ENCODE peak calls at places on chromosomes 5 and 9, in nine cellular contexts. One of them, this sample, is unnamed.
A peak's percentile ranks its signal among the peaks of the same experiment; 100 is the strongest.

GRCh38 chr9:125655074-125655633 is 51.9 kb downstream of the MAPKAP1 start:
- DNase-seq in A549: no peak
- DNase-seq in body of pancreas: no peak
- DNase-seq in breast epithelium: no peak
- DNase-seq in heart left ventricle: no peak
- DNase-seq in upper lobe of left lung: no peak
- DNase-seq in sigmoid colon: no peak
- DNase-seq in GM12878: no peak
- DNase-seq in IMR-90: no peak
- DNase-seq in this sample: no peak

GRCh38 chr5:151158287-151158661 is 695 bp upstream of the ANXA6 start:
- DNase-seq in A549: no peak
- DNase-seq in body of pancreas: peak; percentile 35
- DNase-seq in breast epithelium: no peak
- DNase-seq in heart left ventricle: no peak
- DNase-seq in upper lobe of left lung: no peak
- DNase-seq in sigmoid colon: no peak
- DNase-seq in GM12878: no peak
- DNase-seq in IMR-90: no peak
- DNase-seq in this sample: peak; percentile 38

GRCh38 chr5:122163151-122164069 is 34.1 kb downstream of the ZNF474 start:
- DNase-seq in A549: peak; percentile 49
- DNase-seq in body of pancreas: no peak
- DNase-seq in breast epithelium: no peak
- DNase-seq in heart left ventricle: no peak
- DNase-seq in upper lobe of left lung: no peak
- DNase-seq in sigmoid colon: no peak
- DNase-seq in GM12878: no peak
- DNase-seq in IMR-90: peak; percentile 95
- DNase-seq in this sample: peak; percentile 20

GRCh38 chr5:141615991-141616715 is 2.6 kb downstream of the DIAPH1 start:
- DNase-seq in A549: no peak
- DNase-seq in body of pancreas: no peak
- DNase-seq in breast epithelium: no peak
- DNase-seq in heart left ventricle: no peak
- DNase-seq in upper lobe of left lung: no peak
- DNase-seq in sigmoid colon: no peak
- DNase-seq in GM12878: no peak
- DNase-seq in IMR-90: no peak
- DNase-seq in this sample: no peak

GRCh38 chr9:136590788-136591187 is 44.9 kb upstream of the NOTCH1 start:
- DNase-seq in A549: no peak
- DNase-seq in body of pancreas: no peak
- DNase-seq in breast epithelium: no peak
- DNase-seq in heart left ventricle: peak; percentile 55
- DNase-seq in upper lobe of left lung: no peak
- DNase-seq in sigmoid colon: no peak
- DNase-seq in GM12878: no peak
- DNase-seq in IMR-90: no peak
- DNase-seq in this sample: no peak

GRCh38 chr9:116490321-116490720 is 196.8 kb upstream of the TRIM32 start:
- DNase-seq in A549: no peak
- DNase-seq in body of pancreas: no peak
- DNase-seq in breast epithelium: no peak
- DNase-seq in heart left ventricle: no peak
- DNase-seq in upper lobe of left lung: no peak
- DNase-seq in sigmoid colon: no peak
- DNase-seq in GM12878: no peak
- DNase-seq in IMR-90: peak; percentile 34
- DNase-seq in this sample: no peak

GRCh38 chr5:85929713-85930112 is 688.0 kb upstream of the COX7C start:
- DNase-seq in A549: no peak
- DNase-seq in body of pancreas: no peak
- DNase-seq in breast epithelium: no peak
- DNase-seq in heart left ventricle: no peak
- DNase-seq in upper lobe of left lung: no peak
- DNase-seq in sigmoid colon: no peak
- DNase-seq in GM12878: no peak
- DNase-seq in IMR-90: no peak
- DNase-seq in this sample: no peak

GRCh38 chr9:127700594-127701255 is 6.1 kb upstream of the CFAP157 start:
- DNase-seq in A549: no peak
- DNase-seq in body of pancreas: peak; percentile 67
- DNase-seq in breast epithelium: no peak
- DNase-seq in heart left ventricle: no peak
- DNase-seq in upper lobe of left lung: no peak
- DNase-seq in sigmoid colon: no peak
- DNase-seq in GM12878: no peak
- DNase-seq in IMR-90: no peak
- DNase-seq in this sample: no peak

GRCh38 chr9:99666571-99666970 is 155.1 kb upstream of the NR4A3 start:
- DNase-seq in A549: no peak
- DNase-seq in body of pancreas: no peak
- DNase-seq in breast epithelium: no peak
- DNase-seq in heart left ventricle: no peak
- DNase-seq in upper lobe of left lung: no peak
- DNase-seq in sigmoid colon: no peak
- DNase-seq in GM12878: peak; percentile 16
- DNase-seq in IMR-90: no peak
- DNase-seq in this sample: no peak

GRCh38 chr9:74770508-74771261 is 117.0 kb downstream of the TRPM6 start:
- DNase-seq in A549: peak; percentile 81
- DNase-seq in body of pancreas: peak; percentile 36
- DNase-seq in breast epithelium: no peak
- DNase-seq in heart left ventricle: no peak
- DNase-seq in upper lobe of left lung: peak; percentile 70
- DNase-seq in sigmoid colon: no peak
- DNase-seq in GM12878: no peak
- DNase-seq in IMR-90: no peak
- DNase-seq in this sample: no peak

GRCh38 chr5:68922172-68922987 is 171.4 kb upstream of the SLC30A5 start:
- DNase-seq in A549: no peak
- DNase-seq in body of pancreas: no peak
- DNase-seq in breast epithelium: no peak
- DNase-seq in heart left ventricle: no peak
- DNase-seq in upper lobe of left lung: no peak
- DNase-seq in sigmoid colon: no peak
- DNase-seq in GM12878: no peak
- DNase-seq in IMR-90: no peak
- DNase-seq in this sample: no peak

GRCh38 chr5:128826290-128826689 is 139.0 kb upstream of the SLC27A6 start:
- DNase-seq in A549: no peak
- DNase-seq in body of pancreas: no peak
- DNase-seq in breast epithelium: no peak
- DNase-seq in heart left ventricle: no peak
- DNase-seq in upper lobe of left lung: no peak
- DNase-seq in sigmoid colon: no peak
- DNase-seq in GM12878: no peak
- DNase-seq in IMR-90: no peak
- DNase-seq in this sample: no peak
- TF ChIP-seq POLR2A in A549: no peak
- TF ChIP-seq POLR2A in body of pancreas: no peak
- TF ChIP-seq POLR2A in breast epithelium: no peak
- TF ChIP-seq POLR2A in heart left ventricle: no peak
- TF ChIP-seq POLR2A in upper lobe of left lung: no peak
- TF ChIP-seq POLR2A in sigmoid colon: no peak
- TF ChIP-seq POLR2A in GM12878: no peak
- TF ChIP-seq POLR2A in IMR-90: no peak
- TF ChIP-seq POLR2A in this sample: no peak

GRCh38 chr5:14956423-14957046 is 85.0 kb upstream of the ANKH start:
- DNase-seq in A549: no peak
- DNase-seq in body of pancreas: no peak
- DNase-seq in breast epithelium: no peak
- DNase-seq in heart left ventricle: no peak
- DNase-seq in upper lobe of left lung: no peak
- DNase-seq in sigmoid colon: no peak
- DNase-seq in GM12878: no peak
- DNase-seq in IMR-90: no peak
- DNase-seq in this sample: no peak
- H3K4me3 ChIP-seq in A549: no peak overlapping the region
- H3K4me3 ChIP-seq in body of pancreas: no peak overlapping the region
- H3K4me3 ChIP-seq in breast epithelium: no peak overlapping the region
- H3K4me3 ChIP-seq in heart left ventricle: no peak overlapping the region
- H3K4me3 ChIP-seq in upper lobe of left lung: no peak overlapping the region
- H3K4me3 ChIP-seq in sigmoid colon: no peak overlapping the region
- H3K4me3 ChIP-seq in GM12878: no peak overlapping the region
- H3K4me3 ChIP-seq in IMR-90: no peak overlapping the region
- H3K4me3 ChIP-seq in this sample: no peak overlapping the region

DNA sequence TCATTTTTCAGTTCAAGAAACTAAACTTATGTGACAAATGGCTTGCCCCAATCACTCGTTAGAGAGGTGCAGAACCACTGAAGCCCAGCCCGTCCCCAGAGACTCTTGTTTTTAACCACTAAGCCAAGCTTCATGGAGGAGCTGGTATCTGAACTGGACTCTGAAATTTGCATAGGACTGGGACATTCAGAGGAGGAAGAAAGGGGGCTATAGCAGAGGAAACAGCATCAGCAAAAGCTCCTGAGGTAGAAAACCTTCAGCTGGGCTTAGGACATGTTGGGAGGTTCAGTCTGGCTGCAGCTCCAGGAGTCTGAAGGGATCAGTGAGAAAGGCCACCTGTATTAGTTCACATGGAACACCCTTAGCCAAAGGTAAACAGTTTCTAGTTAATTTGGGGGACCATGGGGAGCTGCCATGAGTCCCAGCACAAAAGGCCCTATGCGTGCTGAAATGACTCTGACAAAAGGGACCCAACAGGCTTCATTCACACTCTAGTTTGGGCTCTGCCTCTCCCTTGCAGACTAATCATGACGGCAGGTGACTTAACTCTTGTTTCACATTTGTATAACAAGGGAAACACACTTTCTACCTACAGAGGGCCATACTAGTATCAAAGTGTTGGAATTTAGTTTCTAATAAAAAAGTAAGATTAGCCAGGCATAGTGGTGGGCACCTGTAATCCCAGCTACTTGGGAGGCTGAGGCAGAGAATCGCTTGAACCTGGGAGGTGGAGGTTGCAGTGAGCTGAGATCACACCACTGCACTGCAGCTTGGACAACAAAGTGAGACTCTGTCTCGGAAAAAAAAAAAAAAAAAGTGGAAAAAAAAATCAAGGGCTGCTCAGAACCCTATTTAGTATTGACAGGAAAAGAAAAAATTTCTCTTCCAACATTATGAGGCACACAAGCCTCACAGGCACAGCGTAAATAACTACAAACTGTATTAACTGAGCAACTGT is 10.2 kb downstream of the FBXO10 start:
- DNase-seq in A549: no peak
- DNase-seq in body of pancreas: peak; percentile 32
- DNase-seq in breast epithelium: no peak
- DNase-seq in heart left ventricle: no peak
- DNase-seq in upper lobe of left lung: no peak
- DNase-seq in sigmoid colon: no peak
- DNase-seq in GM12878: peak; percentile 77
- DNase-seq in IMR-90: no peak
- DNase-seq in this sample: no peak
- TF ChIP-seq POLR2A in A549: no peak
- TF ChIP-seq POLR2A in body of pancreas: no peak
- TF ChIP-seq POLR2A in breast epithelium: no peak
- TF ChIP-seq POLR2A in heart left ventricle: no peak
- TF ChIP-seq POLR2A in upper lobe of left lung: no peak
- TF ChIP-seq POLR2A in sigmoid colon: no peak
- TF ChIP-seq POLR2A in GM12878: peak; percentile 54
- TF ChIP-seq POLR2A in IMR-90: no peak
- TF ChIP-seq POLR2A in this sample: no peak

GRCh38 chr5:135039526-135040296 is 5.7 kb upstream of the PITX1 start:
- DNase-seq in A549: peak; percentile 35
- DNase-seq in body of pancreas: no peak
- DNase-seq in breast epithelium: no peak
- DNase-seq in heart left ventricle: peak; percentile 46
- DNase-seq in upper lobe of left lung: peak; percentile 85
- DNase-seq in sigmoid colon: no peak
- DNase-seq in GM12878: no peak
- DNase-seq in IMR-90: no peak
- DNase-seq in this sample: no peak
- H3K4me3 ChIP-seq in A549: peak overlapping the region; percentile 38
- H3K4me3 ChIP-seq in body of pancreas: no peak overlapping the region
- H3K4me3 ChIP-seq in breast epithelium: peak overlapping the region; percentile 13
- H3K4me3 ChIP-seq in heart left ventricle: no peak overlapping the region
- H3K4me3 ChIP-seq in upper lobe of left lung: peak overlapping the region; percentile 11
- H3K4me3 ChIP-seq in sigmoid colon: peak overlapping the region; percentile 19
- H3K4me3 ChIP-seq in GM12878: no peak overlapping the region
- H3K4me3 ChIP-seq in IMR-90: peak overlapping the region; percentile 19
- H3K4me3 ChIP-seq in this sample: peak overlapping the region; percentile 10

This sample was measured in ovary.